ENCODE peak calls at places on chromosomes 6 and 20, in seven cellular contexts. C, Q, K, F, B, P and O are unnamed samples.

GRCh38 chr6:68333444-68333843 is 301.6 kb upstream of the ADGRB3 start:
- DNase-seq in C (peak), Q (peak), K (no peak), F (no peak), B (no peak), P (no peak), O (peak)

GRCh38 chr6:2920671-2921112 is 17.6 kb upstream of the SERPINB9 start:
- DNase-seq in C (no peak), Q (no peak), K (no peak), F (no peak), B (no peak), P (no peak), O (no peak)

GRCh38 chr20:38882600-38882999 is 43.6 kb upstream of the FAM83D start:
- DNase-seq in C (no peak), Q (no peak), K (no peak), F (no peak), B (no peak), P (no peak), O (no peak)

GRCh38 chr6:48859562-48859961 is 603.5 kb downstream of the MMUT start:
- DNase-seq in C (no peak), Q (no peak), K (no peak), F (no peak), B (no peak), P (no peak), O (no peak)

GRCh38 chr6:113763883-113764282 is 93.3 kb upstream of the MARCKS start:
- DNase-seq in C (no peak), Q (peak), K (no peak), F (peak), B (peak), P (no peak), O (no peak)

GRCh38 chr6:153956807-153957206 is 82.2 kb upstream of the OPRM1 start:
- DNase-seq in C (no peak), Q (peak), K (no peak), F (no peak), B (no peak), P (no peak), O (no peak)

GRCh38 chr6:38974389-38975133 is 74.0 kb upstream of the GLP1R start:
- DNase-seq in C (no peak), Q (peak), K (no peak), F (no peak), B (no peak), P (no peak), O (no peak)

GRCh38 chr20:61912665-61913422 is 152.8 kb downstream of the TAF4 start:
- DNase-seq in C (no peak), Q (no peak), K (no peak), F (no peak), B (peak), P (no peak), O (no peak)

GRCh38 chr20:47256665-47257236 is 99.7 kb downstream of the ZMYND8 start:
- DNase-seq in C (no peak), Q (peak), K (no peak), F (no peak), B (no peak), P (no peak), O (no peak)

GRCh38 chr6:45421700-45422540 is 44.2 kb upstream of the SUPT3H start:
- DNase-seq in C (peak), Q (peak), K (peak), F (peak), B (peak), P (peak), O (peak)

GRCh38 chr6:100230976-100231316 is 233.8 kb downstream of the SIM1 start:
- DNase-seq in C (no peak), Q (no peak), K (no peak), F (peak), B (no peak), P (no peak), O (no peak)

GRCh38 chr20:51125095-51125494 is 102.2 kb upstream of the KCNG1 start:
- DNase-seq in C (no peak), Q (no peak), K (no peak), F (no peak), B (no peak), P (no peak), O (no peak)

GRCh38 chr6:72783667-72784066 is 161.8 kb downstream of the KCNQ5 start:
- DNase-seq in C (no peak), Q (no peak), K (no peak), F (no peak), B (no peak), P (no peak), O (no peak)